ENCODE peak calls at places on chromosomes 2 and 18, in ten cellular contexts. K is fibroblast of mammary gland, Y is esophagus squamous epithelium, D is GM12865, F is breast epithelium, P is cardiac fibroblast, H is Panc1, A is AG09309, B is right lobe of liver, E is dorsolateral prefrontal cortex. X is an unnamed sample.

GRCh38 chr2:225056330-225057073 is 14.2 kb upstream of the DOCK10 start:
- DNase-seq in Y (no peak), K (peak), E (no peak), A (no peak), H (no peak), D (no peak), F (no peak), B (no peak), P (peak), X (peak)

GRCh38 chr2:45255568-45255967 is 246.3 kb upstream of the SIX2 start:
- DNase-seq in E (no peak), B (no peak), F (no peak), Y (no peak), P (no peak), H (no peak), K (no peak), A (no peak), D (no peak), X (no peak)

GRCh38 chr2:229348135-229348534 is 77.0 kb upstream of the PID1 start:
- DNase-seq in P (peak), F (no peak), K (peak), B (no peak), A (peak), Y (no peak), D (no peak), H (no peak), E (no peak), X (peak)

GRCh38 chr2:123777116-123777515 is 248.0 kb upstream of the CNTNAP5 start:
- DNase-seq in F (no peak), A (no peak), Y (no peak), B (no peak), H (no peak), K (no peak), E (no peak), P (no peak), D (no peak), X (no peak)

GRCh38 chr18:9834551-9834950 is 51.2 kb upstream of the TXNDC2 start:
- DNase-seq in H (no peak), K (no peak), B (no peak), Y (no peak), E (no peak), A (no peak), F (no peak), P (no peak), D (no peak), X (no peak)

GRCh38 chr2:70553334-70553583 is 367 bp downstream of the TGFA start:
- DNase-seq in Y (no peak), F (peak), B (peak), P (no peak), D (no peak), A (no peak), E (no peak), K (no peak), H (no peak), X (no peak)

GRCh38 chr2:126770466-126770865 is 114.5 kb downstream of the GYPC start:
- DNase-seq in B (no peak), Y (no peak), E (no peak), F (no peak), H (no peak), P (no peak), D (no peak), A (no peak), K (no peak), X (no peak)

GRCh38 chr2:27152796-27153464 is 4.1 kb downstream of the TCF23 start:
- DNase-seq in A (no peak), B (no peak), P (peak), Y (no peak), K (peak), H (no peak), D (no peak), E (no peak), F (no peak), X (no peak)

GRCh38 chr2:105454801-105455485 is 56.1 kb upstream of the FHL2 start:
- DNase-seq in E (no peak), B (peak), D (peak), H (peak), Y (no peak), K (peak), F (peak), A (peak), P (peak), X (peak)

GRCh38 chr2:232300894-232301387 is 77.6 kb upstream of the ALPP start:
- DNase-seq in P (peak), H (no peak), F (no peak), E (no peak), Y (no peak), D (no peak), B (no peak), A (no peak), K (no peak), X (no peak)

GRCh38 chr2:203915256-203915655 is 21.3 kb upstream of the ICOS start:
- DNase-seq in F (no peak), K (peak), E (no peak), B (no peak), P (no peak), D (no peak), H (no peak), A (no peak), Y (no peak), X (no peak)

GRCh38 chr2:70002241-70002896 is 40.9 kb upstream of the ASPRV1 start:
- DNase-seq in D (peak), K (no peak), A (no peak), F (no peak), B (peak), Y (no peak), H (no peak), E (no peak), P (no peak), X (no peak)

GRCh38 chr2:43402452-43402937 is 176.1 kb upstream of the ZFP36L2 start:
- DNase-seq in A (no peak), D (peak), E (peak), P (no peak), B (no peak), K (no peak), F (no peak), H (no peak), Y (no peak), X (no peak)

GRCh38 chr2:232239956-232240681 is 138.4 kb upstream of the ALPP start:
- DNase-seq in H (no peak), E (no peak), F (no peak), D (no peak), A (no peak), K (peak), B (no peak), Y (no peak), P (peak), X (no peak)

GRCh38 chr2:241900251-241901017 is 30.9 kb downstream of the RTP5 start:
- DNase-seq in P (no peak), F (no peak), A (no peak), K (no peak), Y (no peak), B (peak), D (no peak), E (peak), H (no peak), X (no peak)

GRCh38 chr2:103008586-103008985 is 246.8 kb downstream of the TMEM182 start:
- DNase-seq in Y (no peak), D (no peak), K (no peak), B (no peak), A (no peak), F (no peak), E (no peak), H (no peak), P (no peak), X (no peak)

GRCh38 chr2:50956886-50957285 is 75.0 kb downstream of the NRXN1 start:
- DNase-seq in F (no peak), Y (no peak), D (no peak), B (no peak), K (no peak), P (peak), H (no peak), A (no peak), E (no peak), X (no peak)

GRCh38 chr2:57698935-57699449 is 347.6 kb upstream of the VRK2 start:
- DNase-seq in A (no peak), F (no peak), P (no peak), H (no peak), E (no peak), B (no peak), K (no peak), D (no peak), Y (no peak), X (no peak)

GRCh38 chr2:119126650-119127049 is 31.9 kb downstream of the C1QL2 start:
- DNase-seq in A (no peak), B (peak), D (peak), F (no peak), Y (no peak), K (peak), E (no peak), P (peak), H (no peak), X (no peak)

GRCh38 chr2:200603972-200604371 is 18.2 kb downstream of the AOX1 start:
- DNase-seq in K (peak), P (peak), F (no peak), D (no peak), A (no peak), B (no peak), Y (no peak), H (peak), E (no peak), X (peak)

GRCh38 chr2:85769236-85769986 is 15.6 kb downstream of the ATOH8 start:
- DNase-seq in A (no peak), E (no peak), P (no peak), Y (no peak), B (no peak), H (no peak), D (no peak), K (no peak), F (no peak), X (no peak)

GRCh38 chr2:178258916-178259315 is 64.6 kb downstream of the OSBPL6 start:
- DNase-seq in D (no peak), B (no peak), F (no peak), E (no peak), Y (no peak), A (no peak), H (no peak), K (peak), P (no peak), X (no peak)

GRCh38 chr2:150472122-150472899 is 15.2 kb downstream of the RND3 start:
- DNase-seq in B (peak), Y (no peak), H (no peak), E (no peak), P (peak), A (no peak), F (no peak), D (peak), K (peak), X (no peak)

GRCh38 chr2:205372141-205372540 is 310.2 kb upstream of the NRP2 start:
- DNase-seq in E (no peak), D (no peak), P (peak), Y (no peak), B (no peak), F (no peak), H (no peak), A (peak), K (peak), X (no peak)

GRCh38 chr2:160583162-160583522 is 89.5 kb upstream of the RBMS1 start:
- DNase-seq in K (no peak), E (no peak), Y (no peak), F (no peak), A (no peak), D (no peak), B (no peak), P (peak), H (no peak), X (no peak)

GRCh38 chr2:233689498-233689897 is 3.2 kb upstream of the UGT1A6 start:
- DNase-seq in Y (no peak), B (no peak), H (no peak), D (no peak), A (no peak), F (no peak), K (no peak), E (no peak), P (no peak), X (no peak)

GRCh38 chr2:113754989-113755689 is 1.3 kb downstream of the SLC35F5 start:
- DNase-seq in E (no peak), D (no peak), K (peak), Y (no peak), P (peak), F (no peak), B (no peak), A (no peak), H (no peak), X (no peak)

GRCh38 chr2:15313657-15314056 is 247.5 kb downstream of the NBAS start:
- DNase-seq in F (no peak), A (no peak), D (peak), K (peak), H (no peak), B (no peak), P (peak), Y (no peak), E (no peak), X (peak)

GRCh38 chr2:95385570-95385984 is 16.9 kb upstream of the FAHD2A start:
- DNase-seq in E (no peak), F (no peak), D (no peak), K (no peak), P (no peak), Y (no peak), H (no peak), B (no peak), A (no peak), X (no peak)

GRCh38 chr2:5666798-5667197 is 25.4 kb upstream of the SOX11 start:
- DNase-seq in H (no peak), K (no peak), D (no peak), A (no peak), Y (no peak), P (no peak), E (no peak), F (no peak), B (no peak), X (no peak)

GRCh38 chr2:223537669-223538601 is 64.2 kb downstream of the SCG2 start:
- DNase-seq in B (no peak), E (no peak), A (no peak), Y (no peak), K (peak), H (no peak), D (no peak), F (no peak), P (peak), X (no peak)

GRCh38 chr18:32420084-32420483 is 50.6 kb downstream of the GAREM1 start:
- DNase-seq in K (no peak), P (peak), H (no peak), A (no peak), Y (no peak), F (no peak), B (no peak), D (no peak), E (no peak), X (no peak)

GRCh38 chr18:77366725-77367641 is 117.3 kb downstream of the GALR1 start:
- DNase-seq in D (no peak), E (peak), K (peak), A (no peak), B (no peak), H (no peak), F (no peak), P (peak), Y (no peak), X (no peak)

GRCh38 chr2:60555066-60555793 is 1.8 kb upstream of the BCL11A start:
- DNase-seq in A (no peak), E (no peak), D (peak), Y (no peak), P (peak), H (no peak), K (peak), B (peak), F (peak), X (no peak)

GRCh38 chr2:151159109-151159690 is 102.5 kb downstream of the RBM43 start:
- DNase-seq in Y (no peak), H (no peak), E (no peak), P (no peak), K (no peak), A (no peak), B (no peak), F (no peak), D (no peak), X (no peak)

GRCh38 chr2:99877963-99878362 is 264.4 kb downstream of the AFF3 start:
- DNase-seq in A (no peak), P (no peak), B (no peak), K (no peak), Y (no peak), E (no peak), F (no peak), H (no peak), D (no peak), X (no peak)

DNA sequence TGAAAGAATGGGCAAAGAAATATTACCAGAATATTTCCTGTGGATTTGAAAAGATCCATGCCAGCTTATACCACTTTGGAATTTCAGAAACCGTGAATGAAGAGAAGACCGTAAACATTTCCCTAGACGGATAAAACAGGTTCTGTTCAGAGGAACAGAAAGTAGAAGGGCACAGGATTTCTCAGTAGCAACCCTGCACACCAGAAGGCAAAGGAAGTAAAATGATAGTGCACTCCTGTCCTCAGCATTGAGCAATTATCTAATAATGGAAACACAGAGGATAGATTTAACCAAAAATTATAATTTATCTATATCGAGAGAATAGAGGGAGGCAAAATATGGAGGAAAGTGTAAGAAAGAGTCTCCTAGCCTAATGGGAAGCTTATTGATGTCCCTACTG is 87.0 kb upstream of the ITGA6 start:
- DNase-seq in E (no peak), D (no peak), B (no peak), P (no peak), K (no peak), F (no peak), Y (no peak), H (no peak), A (no peak), X (no peak)
- H3K4me3 ChIP-seq in E (no peak), D (no peak), B (peak), P (no peak), K (no peak), F (peak), Y (peak), H (peak), A (no peak), X (no peak)

DNA sequence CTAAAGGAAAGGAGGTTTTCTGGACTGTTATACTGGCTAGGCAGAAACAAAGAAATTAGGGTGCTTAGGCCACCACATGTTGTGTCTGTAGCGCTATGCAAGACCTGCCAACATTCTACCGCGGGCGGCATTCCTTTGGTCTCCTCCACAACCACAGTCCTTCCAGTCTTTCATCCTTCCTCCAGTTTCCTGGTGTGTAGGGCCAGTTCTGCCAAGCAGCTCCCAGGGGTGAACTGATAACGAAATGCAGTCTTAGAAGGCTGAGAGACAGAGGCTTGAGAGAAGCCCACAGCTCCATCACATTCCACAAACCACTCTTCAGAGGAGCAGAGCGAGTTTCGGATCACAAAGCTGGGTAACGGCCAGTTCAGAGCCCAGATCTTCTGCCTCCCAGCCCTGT is 19.5 kb upstream of the CXXC1 start:
- DNase-seq in F (no peak), P (peak), A (no peak), Y (no peak), K (peak), E (no peak), D (no peak), H (no peak), B (no peak), X (no peak)
- H3K4me3 ChIP-seq in F (peak), P (peak), A (no peak), Y (peak), K (peak), E (peak), D (peak), H (peak), B (no peak), X (peak)

GRCh38 chr18:813405-814071 is 1.5 kb upstream of the YES1 start:
- DNase-seq in F (no peak), H (no peak), Y (no peak), B (no peak), K (no peak), A (no peak), D (no peak), E (no peak), P (peak), X (no peak)
- H3K4me3 ChIP-seq in F (peak), H (peak), Y (peak), B (no peak), K (no peak), A (no peak), D (peak), E (peak), P (peak), X (peak)

GRCh38 chr2:219404954-219405353 is 13.2 kb upstream of the DES start:
- DNase-seq in P (no peak), K (no peak), E (no peak), H (no peak), F (no peak), A (no peak), B (no peak), D (no peak), Y (no peak), X (no peak)

GRCh38 chr2:219408101-219409030 is 9.8 kb upstream of the DES start:
- DNase-seq in E (no peak), A (no peak), F (no peak), Y (no peak), H (no peak), D (no peak), B (no peak), K (no peak), P (no peak), X (no peak)

GRCh38 chr2:219405451-219405850 is 12.7 kb upstream of the DES start:
- DNase-seq in E (no peak), B (no peak), F (no peak), A (no peak), P (no peak), K (no peak), D (no peak), Y (no peak), H (no peak), X (no peak)

GRCh38 chr2:219405958-219406860 is 12.0 kb upstream of the DES start:
- DNase-seq in K (no peak), H (no peak), A (no peak), Y (no peak), E (no peak), D (no peak), B (no peak), P (no peak), F (no peak), X (no peak)

GRCh38 chr2:219406861-219407230 is 11.3 kb upstream of the DES start:
- DNase-seq in P (peak), F (no peak), K (peak), E (no peak), B (no peak), D (no peak), Y (no peak), H (no peak), A (peak), X (peak)
- H3K4me3 ChIP-seq in P (no peak), F (no peak), K (no peak), E (no peak), B (no peak), D (no peak), Y (no peak), H (no peak), A (no peak), X (no peak)

GRCh38 chr2:68366083-68366560 is 1.0 kb downstream of the PLEK start:
- DNase-seq in A (no peak), D (peak), H (no peak), K (no peak), P (no peak), F (no peak), Y (no peak), E (no peak), B (no peak), X (no peak)
- H3K4me3 ChIP-seq in A (no peak), D (peak), H (no peak), K (no peak), P (no peak), F (no peak), Y (peak), E (peak), B (peak), X (no peak)

GRCh38 chr2:11405599-11406491 is 60.1 kb downstream of the E2F6 start:
- DNase-seq in H (no peak), K (no peak), P (no peak), B (no peak), E (no peak), Y (no peak), A (no peak), F (no peak), D (no peak), X (no peak)

GRCh38 chr2:11407413-11407812 is 58.5 kb downstream of the E2F6 start:
- DNase-seq in E (no peak), D (no peak), Y (no peak), F (no peak), K (no peak), B (no peak), H (no peak), P (no peak), A (no peak), X (no peak)

GRCh38 chr2:11409184-11409959 is 56.6 kb downstream of the E2F6 start:
- DNase-seq in B (no peak), H (no peak), E (no peak), P (no peak), A (no peak), K (peak), Y (no peak), F (no peak), D (no peak), X (no peak)

GRCh38 chr2:11404381-11405073 is 60.1 kb upstream of the ROCK2 start:
- DNase-seq in Y (no peak), D (no peak), H (no peak), F (no peak), A (no peak), E (no peak), P (no peak), B (no peak), K (no peak), X (no peak)

GRCh38 chr2:11406492-11407381 is 59.2 kb downstream of the E2F6 start:
- DNase-seq in K (peak), D (no peak), F (no peak), P (peak), E (peak), H (no peak), A (peak), B (no peak), Y (no peak), X (no peak)
- H3K4me3 ChIP-seq in K (no peak), D (no peak), F (peak), P (no peak), E (no peak), H (no peak), A (no peak), B (no peak), Y (no peak), X (no peak)